ENCODE peak calls at places on chromosomes 13 and 19, in eight cellular contexts. D is thoracic aorta; V is CD4-positive, alpha-beta T cell; E is naive thymus-derived CD4-positive, alpha-beta T cell; O is caudate nucleus; W is Karpas-422; L is PC-9; B is brain microvascular endothelial cell. A is an unnamed sample.

GRCh38 chr19:9799162-9799561 is 19.7 kb downstream of the FBXL12 start:
- DNase-seq in E (no peak), D (no peak), O (no peak), B (no peak), W (no peak), V (no peak), L (no peak), A (no peak)

GRCh38 chr19:10142701-10143375 is 23.1 kb upstream of the EIF3G start:
- DNase-seq in B (no peak), E (peak; percentile 71), O (no peak), W (no peak), D (no peak), L (no peak), V (peak; percentile 41), A (no peak)

GRCh38 chr19:31316201-31316951 is 32.9 kb downstream of the TSHZ3 start:
- DNase-seq in W (no peak), O (no peak), E (no peak), L (no peak), D (no peak), V (no peak), B (no peak), A (no peak)

GRCh38 chr13:102724923-102725322 is 30.1 kb upstream of the METTL21C start:
- DNase-seq in L (peak; percentile 87), O (no peak), V (no peak), D (no peak), B (peak; percentile 54), E (no peak), W (peak; percentile 75), A (peak; percentile 78)

GRCh38 chr19:19071897-19072296 is 8.1 kb downstream of the SLC25A42 start:
- DNase-seq in D (no peak), O (no peak), L (no peak), V (no peak), E (no peak), B (no peak), W (no peak), A (no peak)

GRCh38 chr19:33340991-33341390 is 32.5 kb upstream of the CEBPG start:
- DNase-seq in L (no peak), O (no peak), W (no peak), D (no peak), E (no peak), B (no peak), V (no peak), A (no peak)

GRCh38 chr13:59710995-59711701 is 452.6 kb downstream of the DIAPH3 start:
- DNase-seq in W (no peak), O (no peak), B (no peak), D (no peak), L (no peak), E (no peak), V (no peak), A (no peak)

GRCh38 chr19:35266904-35267817 is 1.6 kb upstream of the USF2 start:
- DNase-seq in O (no peak), W (peak; percentile 76), D (no peak), E (no peak), B (no peak), V (peak; percentile 30), L (no peak), A (no peak)

GRCh38 chr19:44672226-44672625 is 944 bp downstream of the CEACAM19 start:
- DNase-seq in V (no peak), W (no peak), E (no peak), L (no peak), D (no peak), O (no peak), B (no peak), A (no peak)

GRCh38 chr13:69010789-69011188 is 1096.8 kb upstream of the ATXN8OS start:
- DNase-seq in V (no peak), B (no peak), O (no peak), W (no peak), D (no peak), L (no peak), E (no peak), A (no peak)

GRCh38 chr19:35508129-35508528 is 5.3 kb downstream of the DMKN start:
- DNase-seq in O (no peak), B (no peak), E (no peak), D (no peak), L (no peak), W (no peak), V (no peak), A (no peak)

GRCh38 chr13:40648841-40649240 is 17.6 kb downstream of the FOXO1 start:
- DNase-seq in B (no peak), W (no peak), L (no peak), E (no peak), O (no peak), D (no peak), V (no peak), A (no peak)

GRCh38 chr19:15488489-15489226 is 9.4 kb upstream of the PGLYRP2 start:
- DNase-seq in W (no peak), L (no peak), O (no peak), B (no peak), D (no peak), E (no peak), V (no peak), A (no peak)

GRCh38 chr19:51771369-51771768 is 10.4 kb downstream of the FPR2 start:
- DNase-seq in E (no peak), L (no peak), B (no peak), D (no peak), W (no peak), O (no peak), V (no peak), A (no peak)

GRCh38 chr19:56595548-56595899 is 422 bp downstream of the ZNF71 start:
- DNase-seq in V (no peak), O (no peak), B (peak; percentile 25), W (no peak), L (no peak), D (no peak), E (no peak), A (no peak)

GRCh38 chr19:18304496-18305312 is 18.2 kb downstream of the LSM4 start:
- DNase-seq in L (no peak), D (peak; percentile 69), B (peak; percentile 80), W (peak; percentile 84), E (peak; percentile 47), V (peak; percentile 72), O (peak; percentile 89), A (no peak)

GRCh38 chr19:11355160-11356073 is at the start of gene PLPPR2:
- DNase-seq in O (peak; percentile 90), D (peak; percentile 90), W (no peak), E (peak; percentile 76), L (peak; percentile 79), B (peak; percentile 92), V (peak; percentile 81), A (no peak)

GRCh38 chr19:11359421-11359820 is 4.2 kb downstream of the PLPPR2 start:
- DNase-seq in E (no peak), B (no peak), L (peak; percentile 77), V (no peak), O (no peak), W (no peak), D (no peak), A (no peak)

GRCh38 chr19:11361037-11361770 is 6.0 kb downstream of the PLPPR2 start:
- DNase-seq in B (no peak), L (no peak), D (no peak), W (peak; percentile 69), O (no peak), V (no peak), E (no peak), A (no peak)

GRCh38 chr19:11356676-11357550 is 1.7 kb downstream of the PLPPR2 start:
- DNase-seq in W (no peak), O (no peak), D (no peak), B (no peak), V (no peak), E (no peak), L (no peak), A (no peak)

DNA sequence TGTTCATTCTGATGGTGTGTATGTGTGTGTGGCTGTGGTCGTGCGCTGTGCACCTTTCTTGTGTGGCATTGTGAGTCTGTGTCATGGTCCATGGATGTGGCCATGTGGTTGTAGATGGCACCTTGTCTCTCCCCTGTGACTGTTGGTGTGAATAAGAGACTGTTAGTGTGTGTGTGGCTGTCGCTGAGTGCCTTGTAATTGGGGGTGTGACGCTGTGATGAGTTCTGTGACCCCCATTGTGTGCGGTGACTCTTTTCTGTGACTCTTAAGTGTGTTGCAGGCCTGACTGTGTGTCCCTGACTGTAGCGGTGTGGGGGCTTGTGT is 804 bp downstream of the PLPPR2 start:
- DNase-seq in L (no peak), B (no peak), E (no peak), D (no peak), O (no peak), W (no peak), V (no peak), A (no peak)
- H3K27ac ChIP-seq in L (no peak overlapping the region), B (no peak overlapping the region), E (no peak overlapping the region), D (peak overlapping the region; percentile 54), O (no peak overlapping the region), W (no peak overlapping the region), V (no peak overlapping the region), A (no peak overlapping the region)

GRCh38 chr13:113514844-113515243 is 24.3 kb upstream of the DCUN1D2 start:
- DNase-seq in V (no peak), B (no peak), D (no peak), L (no peak), W (no peak), E (no peak), O (no peak), A (no peak)
- H3K27ac ChIP-seq in V (no peak overlapping the region), B (no peak overlapping the region), D (no peak overlapping the region), L (no peak overlapping the region), W (no peak overlapping the region), E (no peak overlapping the region), O (no peak overlapping the region), A (no peak overlapping the region)

GRCh38 chr19:6095760-6096159 is 14.5 kb downstream of the RFX2 start:
- DNase-seq in D (no peak), L (no peak), O (no peak), E (no peak), V (no peak), B (no peak), W (no peak), A (no peak)
- H3K27ac ChIP-seq in D (no peak overlapping the region), L (no peak overlapping the region), O (no peak overlapping the region), E (no peak overlapping the region), V (no peak overlapping the region), B (no peak overlapping the region), W (no peak overlapping the region), A (no peak overlapping the region)

GRCh38 chr13:100789025-100789424 is 114.4 kb upstream of the TMTC4 start:
- DNase-seq in E (no peak), O (no peak), L (no peak), V (no peak), W (no peak), D (no peak), B (no peak), A (no peak)
- H3K27ac ChIP-seq in E (no peak overlapping the region), O (peak overlapping the region; percentile 59), L (no peak overlapping the region), V (no peak overlapping the region), W (no peak overlapping the region), D (no peak overlapping the region), B (no peak overlapping the region), A (peak overlapping the region; percentile 20)